ENCODE peak calls at places on chromosomes 1 and 21, in eight cellular contexts. G, P, W, X, H, V, B and A are unnamed samples.

GRCh38 chr1:244114895-244115294 is 63.8 kb downstream of the ZBTB18 start:
- DNase-seq in G (no peak), P (no peak), W (no peak), X (no peak), H (no peak), V (peak; percentile 17), B (no peak), A (no peak)

GRCh38 chr21:32712043-32712442 is 15.8 kb downstream of the SYNJ1 start:
- DNase-seq in G (no peak), P (no peak), W (no peak), X (no peak), H (no peak), V (peak; percentile 15), B (no peak), A (no peak)

GRCh38 chr1:76136894-76137293 is 62.3 kb downstream of the ST6GALNAC3 start:
- DNase-seq in G (no peak), P (no peak), W (no peak), X (no peak), H (no peak), V (no peak), B (no peak), A (no peak)

GRCh38 chr1:114173704-114174103 is 20.0 kb upstream of the SYT6 start:
- DNase-seq in G (no peak), P (no peak), W (no peak), X (no peak), H (no peak), V (no peak), B (no peak), A (no peak)

GRCh38 chr1:184940694-184941093 is 33.6 kb downstream of the NIBAN1 start:
- DNase-seq in G (no peak), P (no peak), W (no peak), X (no peak), H (no peak), V (no peak), B (no peak), A (no peak)

GRCh38 chr1:41515131-41515678 is 30.7 kb upstream of the EDN2 start:
- DNase-seq in G (no peak), P (no peak), W (no peak), X (no peak), H (no peak), V (no peak), B (no peak), A (no peak)

GRCh38 chr1:156963621-156964020 is 43.2 kb downstream of the LRRC71 start:
- DNase-seq in G (no peak), P (no peak), W (no peak), X (no peak), H (peak; percentile 43), V (no peak), B (no peak), A (no peak)

GRCh38 chr1:193769609-193770008 is 583.2 kb upstream of the B3GALT2 start:
- DNase-seq in G (no peak), P (no peak), W (no peak), X (no peak), H (no peak), V (no peak), B (no peak), A (peak; percentile 5)

GRCh38 chr1:30706528-30706927 is 16.9 kb downstream of the MATN1 start:
- DNase-seq in G (no peak), P (no peak), W (peak; percentile 58), X (peak; percentile 80), H (peak; percentile 54), V (peak; percentile 30), B (peak; percentile 13), A (peak; percentile 48)

GRCh38 chr1:119475866-119476439 is 31.1 kb upstream of the HSD3B1 start:
- DNase-seq in G (peak; percentile 65), P (no peak), W (peak; percentile 29), X (no peak), H (peak; percentile 25), V (peak; percentile 18), B (peak; percentile 66), A (peak; percentile 17)

GRCh38 chr1:63857478-63857877 is 83.7 kb downstream of the ROR1 start:
- DNase-seq in G (no peak), P (no peak), W (no peak), X (no peak), H (no peak), V (no peak), B (no peak), A (no peak)

GRCh38 chr1:118185083-118185899 is at the start of gene SPAG17:
- DNase-seq in G (peak; percentile 14), P (peak; percentile 40), W (peak; percentile 15), X (peak; percentile 80), H (peak; percentile 41), V (peak; percentile 66), B (peak; percentile 64), A (peak; percentile 23)

GRCh38 chr1:19786988-19787423 is 12.7 kb downstream of the TMCO4 start:
- DNase-seq in G (peak; percentile 81), P (no peak), W (no peak), X (no peak), H (no peak), V (no peak), B (peak; percentile 50), A (no peak)

GRCh38 chr21:41133896-41134522 is 34.0 kb upstream of the BACE2 start:
- DNase-seq in G (no peak), P (no peak), W (peak; percentile 59), X (no peak), H (no peak), V (peak; percentile 52), B (peak; percentile 47), A (peak; percentile 58)

GRCh38 chr1:7389786-7390603 is 381.1 kb upstream of the VAMP3 start:
- DNase-seq in G (no peak), P (no peak), W (no peak), X (no peak), H (no peak), V (peak; percentile 47), B (no peak), A (no peak)

GRCh38 chr1:225523214-225523613 is 95.4 kb upstream of the LBR start:
- DNase-seq in G (no peak), P (no peak), W (no peak), X (no peak), H (no peak), V (no peak), B (no peak), A (peak; percentile 20)

GRCh38 chr1:183144752-183145151 is 41.3 kb upstream of the LAMC2 start:
- DNase-seq in G (no peak), P (no peak), W (no peak), X (no peak), H (no peak), V (no peak), B (no peak), A (no peak)

GRCh38 chr1:11982010-11982392 is 1.8 kb downstream of the MFN2 start:
- DNase-seq in G (no peak), P (no peak), W (peak; percentile 42), X (no peak), H (no peak), V (no peak), B (no peak), A (no peak)

GRCh38 chr1:150142083-150142482 is 7.6 kb upstream of the PLEKHO1 start:
- DNase-seq in G (no peak), P (no peak), W (no peak), X (no peak), H (no peak), V (no peak), B (no peak), A (no peak)

GRCh38 chr1:232393010-232393833 is 236.7 kb downstream of the SIPA1L2 start:
- DNase-seq in G (no peak), P (no peak), W (no peak), X (no peak), H (no peak), V (peak; percentile 61), B (no peak), A (no peak)

GRCh38 chr1:15096293-15096692 is 57.3 kb upstream of the TMEM51 start:
- DNase-seq in G (no peak), P (no peak), W (no peak), X (no peak), H (no peak), V (no peak), B (no peak), A (no peak)

GRCh38 chr1:21034725-21035628 is 141.7 kb downstream of the EIF4G3 start:
- DNase-seq in G (no peak), P (no peak), W (no peak), X (peak; percentile 54), H (no peak), V (no peak), B (no peak), A (no peak)

GRCh38 chr1:38009088-38009840 is 3.3 kb upstream of the UTP11 start:
- DNase-seq in G (no peak), P (no peak), W (peak; percentile 85), X (peak; percentile 88), H (peak; percentile 20), V (peak; percentile 72), B (peak; percentile 78), A (peak; percentile 75)
- TF ChIP-seq CTCF in G (no peak), P (no peak), W (peak; percentile 2), X (no peak), H (no peak), V (no peak), B (no peak), A (peak; percentile 20)

GRCh38 chr21:34881894-34882371 is 167.2 kb downstream of the RUNX1 start:
- DNase-seq in G (no peak), P (no peak), W (peak; percentile 87), X (no peak), H (no peak), V (peak; percentile 91), B (peak; percentile 95), A (peak; percentile 89)
- H3K4me3 ChIP-seq in G (no peak overlapping the region), P (no peak overlapping the region), W (no peak overlapping the region), X (peak overlapping the region; percentile 87), H (no peak overlapping the region), V (peak overlapping the region; percentile 51), B (peak overlapping the region; percentile 9), A (peak overlapping the region; percentile 48)

GRCh38 chr1:43898981-43899380 is 34.6 kb upstream of the ARTN start:
- DNase-seq in G (no peak), P (no peak), W (no peak), X (no peak), H (no peak), V (no peak), B (no peak), A (no peak)
- TF ChIP-seq CTCF in G (no peak), P (no peak), W (no peak), X (no peak), H (no peak), V (no peak), B (no peak), A (no peak)

DNA sequence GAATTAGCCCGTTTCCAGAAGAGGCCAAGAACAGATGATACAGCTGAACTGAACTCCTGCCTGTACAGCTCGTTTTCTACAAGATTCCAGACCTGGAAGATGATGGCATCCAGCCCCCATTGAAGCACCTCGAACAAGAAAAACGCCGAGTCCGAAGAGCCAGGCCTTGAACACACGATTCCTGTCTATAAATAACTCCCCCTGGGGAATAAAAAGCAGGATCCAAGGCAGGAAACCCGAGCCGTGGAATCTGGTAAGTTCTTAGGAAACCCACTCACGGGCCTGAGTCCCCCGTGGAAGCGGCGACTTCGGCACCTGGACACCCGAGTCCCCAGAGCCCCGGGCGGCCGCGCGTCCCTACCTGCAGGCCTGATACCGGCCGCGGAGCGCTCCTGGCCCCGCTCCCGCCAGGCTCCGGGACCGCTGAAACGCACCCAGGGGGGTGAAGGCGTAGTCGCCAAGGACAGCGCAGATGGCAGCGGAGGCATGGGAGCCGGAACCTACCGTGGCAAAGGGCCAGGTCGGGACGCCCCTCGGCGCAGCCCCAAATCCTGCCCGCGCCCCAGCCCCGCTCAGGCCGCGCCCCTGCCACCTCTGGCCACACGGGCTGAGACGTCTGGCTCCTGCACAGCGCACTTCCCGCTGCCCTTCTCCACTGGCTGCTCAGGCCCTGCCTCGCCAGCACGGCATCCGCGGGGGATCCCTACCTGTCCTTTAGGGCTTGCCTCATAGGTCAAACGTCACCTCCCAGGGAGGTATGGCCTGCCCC is 14.0 kb upstream of the HLCS start:
- DNase-seq in G (peak; percentile 38), P (peak; percentile 27), W (peak; percentile 27), X (peak; percentile 72), H (no peak), V (peak; percentile 11), B (no peak), A (peak; percentile 39)
- H3K4me3 ChIP-seq in G (peak overlapping the region; percentile 37), P (peak overlapping the region; percentile 32), W (peak overlapping the region; percentile 40), X (peak overlapping the region; percentile 78), H (peak overlapping the region; percentile 63), V (peak overlapping the region; percentile 38), B (peak overlapping the region; percentile 52), A (peak overlapping the region; percentile 54)